ENCODE peak calls at places on chromosomes 1 and 21, in four cellular contexts. U is endothelial cell of umbilical vein, D is colonic mucosa, S is mesendoderm. A is an unnamed sample.

GRCh38 chr1:172117800-172118199 is 276.5 kb downstream of the DNM3 start:
- DNase-seq in U (no peak), D (no peak), S (no peak), A (no peak)

GRCh38 chr1:32240140-32240951 is 6.7 kb upstream of the FAM167B start:
- DNase-seq in U (peak), D (peak), S (peak), A (peak)

GRCh38 chr1:156602557-156602993 is 1.3 kb upstream of the GPATCH4 start:
- DNase-seq in U (no peak), D (peak), S (peak), A (peak)

GRCh38 chr1:186896211-186896610 is 67.5 kb downstream of the PLA2G4A start:
- DNase-seq in U (no peak), D (no peak), S (no peak), A (no peak)

GRCh38 chr1:205037539-205037938 is 5.5 kb upstream of the CNTN2 start:
- DNase-seq in U (no peak), D (no peak), S (no peak), A (no peak)

GRCh38 chr1:212712451-212713303 is 13.0 kb upstream of the BATF3 start:
- DNase-seq in U (peak), D (no peak), S (peak), A (peak)

GRCh38 chr1:233406994-233407631 is 79.6 kb downstream of the MAP3K21 start:
- DNase-seq in U (no peak), D (no peak), S (no peak), A (no peak)

GRCh38 chr1:46699670-46700069 is 19.2 kb downstream of the EFCAB14 start:
- DNase-seq in U (no peak), D (no peak), S (no peak), A (no peak)

GRCh38 chr1:201475915-201476669 is 7.1 kb upstream of the PHLDA3 start:
- DNase-seq in U (no peak), D (no peak), S (no peak), A (no peak)

GRCh38 chr1:97042551-97042950 is 321.0 kb downstream of the PTBP2 start:
- DNase-seq in U (no peak), D (no peak), S (no peak), A (no peak)

GRCh38 chr21:42626171-42626570 is 27.2 kb upstream of the PDE9A start:
- DNase-seq in U (no peak), D (no peak), S (no peak), A (no peak)

GRCh38 chr1:61237659-61238370 is 155.5 kb downstream of the NFIA start:
- DNase-seq in U (no peak), D (no peak), S (no peak), A (no peak)

GRCh38 chr1:80582980-80583379 is 1217.8 kb upstream of the ADGRL2 start:
- DNase-seq in U (no peak), D (no peak), S (no peak), A (no peak)

GRCh38 chr1:233299450-233299849 is 3.9 kb upstream of the PCNX2 start:
- DNase-seq in U (no peak), D (no peak), S (no peak), A (no peak)

GRCh38 chr1:240801445-240801844 is 189.5 kb upstream of the GREM2 start:
- DNase-seq in U (no peak), D (no peak), S (no peak), A (no peak)

GRCh38 chr1:149977345-149977744 is 33.2 kb downstream of the OTUD7B start:
- DNase-seq in U (no peak), D (no peak), S (no peak), A (no peak)

GRCh38 chr1:240562111-240562590 is 49.8 kb downstream of the GREM2 start:
- DNase-seq in U (no peak), D (no peak), S (peak), A (no peak)

GRCh38 chr21:34199121-34199910 is 125.9 kb downstream of the MRPS6 start:
- DNase-seq in U (no peak), D (no peak), S (peak), A (no peak)

GRCh38 chr1:9110669-9111356 is 18.1 kb downstream of the GPR157 start:
- DNase-seq in U (peak), D (peak), S (peak), A (peak)

GRCh38 chr1:230426246-230427101 is at the start of gene PGBD5:
- DNase-seq in U (peak), D (peak), S (peak), A (peak)

GRCh38 chr1:21294266-21295058 is 4.2 kb upstream of the ECE1 start:
- DNase-seq in U (no peak), D (peak), S (no peak), A (no peak)

GRCh38 chr1:156822680-156823079 is 6.0 kb upstream of the SH2D2A start:
- DNase-seq in U (no peak), D (no peak), S (no peak), A (no peak)

GRCh38 chr1:41758904-41759548 is 159.7 kb downstream of the HIVEP3 start:
- DNase-seq in U (peak), D (no peak), S (no peak), A (no peak)

GRCh38 chr1:209651148-209651547 is 1.1 kb downstream of the LAMB3 start:
- DNase-seq in U (peak), D (peak), S (peak), A (no peak)

GRCh38 chr1:67843335-67843734 is 10.1 kb upstream of the GNG12 start:
- DNase-seq in U (no peak), D (no peak), S (no peak), A (no peak)

GRCh38 chr1:50700226-50701020 is 259.6 kb downstream of the FAF1 start:
- DNase-seq in U (no peak), D (no peak), S (peak), A (peak)

GRCh38 chr1:47507921-47508894 is 70.4 kb downstream of the FOXD2 start:
- DNase-seq in U (no peak), D (peak), S (peak), A (peak)

GRCh38 chr1:219266524-219266923 is 92.8 kb downstream of the LYPLAL1 start:
- DNase-seq in U (no peak), D (no peak), S (no peak), A (no peak)

GRCh38 chr1:9439074-9439761 is 100.0 kb upstream of the SLC25A33 start:
- DNase-seq in U (peak), D (peak), S (no peak), A (no peak)

GRCh38 chr1:178412400-178412770 is 84.4 kb downstream of the CLEC20A start:
- DNase-seq in U (no peak), D (no peak), S (no peak), A (no peak)

DNA sequence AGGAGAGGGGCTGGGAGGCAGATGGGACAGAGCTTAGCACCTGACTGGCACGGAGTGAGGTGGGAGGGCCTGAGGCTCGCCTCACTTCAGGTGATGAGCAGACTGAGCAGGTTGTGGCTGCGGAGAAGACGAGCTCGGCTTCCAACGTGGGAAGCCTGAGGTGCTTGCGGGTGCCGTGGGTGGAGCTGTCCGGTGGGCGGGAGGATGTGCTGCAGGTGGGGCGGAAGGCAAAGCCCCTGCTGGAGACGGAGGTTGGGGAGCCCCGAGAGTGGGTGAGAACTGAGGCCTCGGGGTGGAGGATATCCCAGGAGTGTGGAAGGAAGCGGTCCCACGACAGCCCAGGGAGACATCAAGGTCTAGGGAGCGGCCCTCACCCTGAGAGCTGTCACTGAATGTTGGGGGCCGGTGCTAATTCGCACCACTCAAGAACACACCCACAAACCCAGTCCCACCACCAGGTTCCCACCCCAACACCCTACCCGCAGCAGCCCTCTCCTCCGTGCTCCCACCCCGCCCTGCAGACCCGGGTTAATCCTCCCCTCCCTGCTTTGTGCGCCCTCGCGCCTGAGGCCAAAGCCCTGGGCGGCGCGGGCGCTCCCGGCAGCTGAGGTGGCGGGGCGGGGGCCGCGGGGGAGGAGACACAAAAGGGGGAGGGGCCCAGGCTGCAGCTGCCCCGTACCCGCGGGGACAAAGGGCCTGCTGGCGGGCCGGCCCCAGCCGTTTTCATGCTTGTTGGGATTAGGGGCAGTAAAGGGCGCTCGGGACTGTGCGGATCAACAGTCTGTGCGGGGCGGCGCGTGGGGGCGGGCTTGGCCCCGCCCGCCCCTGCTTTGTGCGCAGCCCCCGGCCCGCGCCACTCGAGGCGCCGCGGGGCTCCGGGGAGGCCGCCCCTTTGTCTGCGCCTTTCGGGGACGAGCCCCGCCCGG is 11.2 kb downstream of the C1orf216 start:
- DNase-seq in U (no peak), D (peak), S (peak), A (peak)
- H3K9ac ChIP-seq in U (no peak), D (no peak), S (peak), A (no peak)

GRCh38 chr1:62423580-62424242 is 13.1 kb upstream of the USP1 start:
- DNase-seq in U (no peak), D (no peak), S (peak), A (no peak)
- H3K9ac ChIP-seq in U (no peak), D (no peak), S (no peak), A (no peak)

DNA sequence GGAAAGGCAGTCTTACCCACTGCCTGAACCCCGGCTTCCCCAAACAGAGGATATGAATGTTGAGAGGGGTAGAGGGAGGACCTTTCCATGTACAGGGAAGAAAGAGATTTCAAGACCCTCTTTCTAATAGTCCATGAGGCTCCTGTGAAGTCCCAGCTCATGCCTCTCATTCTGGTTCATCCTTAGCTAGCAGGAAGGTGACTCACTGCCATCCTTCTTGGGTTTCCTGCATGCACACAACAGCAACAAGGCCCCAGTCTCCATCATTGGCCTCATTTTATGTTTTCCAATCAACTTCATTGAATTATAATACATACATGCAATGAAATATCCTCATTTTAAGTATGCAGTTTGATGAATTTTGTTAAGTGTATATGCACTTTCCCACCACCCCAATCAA is 46.2 kb downstream of the SYT2 start:
- DNase-seq in U (peak), D (no peak), S (no peak), A (no peak)
- H3K9ac ChIP-seq in U (no peak), D (no peak), S (no peak), A (no peak)

GRCh38 chr1:16262067-16262466 is 25.1 kb upstream of the CPLANE2 start:
- DNase-seq in U (no peak), D (no peak), S (no peak), A (no peak)

GRCh38 chr1:16256478-16256877 is 19.5 kb upstream of the CPLANE2 start:
- DNase-seq in U (no peak), D (no peak), S (no peak), A (no peak)

GRCh38 chr1:16258591-16259135 is 21.7 kb upstream of the CPLANE2 start:
- DNase-seq in U (no peak), D (no peak), S (no peak), A (no peak)

GRCh38 chr1:16257968-16258367 is 21.0 kb upstream of the CPLANE2 start:
- DNase-seq in U (no peak), D (no peak), S (no peak), A (no peak)

DNA sequence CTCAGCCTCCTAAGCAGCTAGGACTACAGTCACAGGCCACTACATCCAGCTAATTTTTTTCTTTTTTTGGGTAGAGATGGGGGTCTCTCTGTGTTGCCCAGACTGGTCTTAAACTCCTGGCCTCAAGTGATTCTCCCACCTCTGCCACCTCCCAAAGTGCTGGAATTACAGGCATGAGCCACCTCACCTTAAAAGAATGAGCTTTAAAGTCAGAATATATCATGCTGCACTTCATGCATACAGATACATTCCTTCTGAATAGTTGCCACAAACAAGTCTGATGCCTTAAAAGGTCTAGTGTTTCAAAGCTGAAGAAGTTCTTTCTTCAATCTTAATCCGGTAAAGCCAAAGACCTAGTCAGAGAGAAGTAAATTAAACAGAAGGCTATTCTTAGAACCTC is 23.8 kb upstream of the CPLANE2 start:
- DNase-seq in U (no peak), D (no peak), S (peak), A (no peak)
- H3K9ac ChIP-seq in U (no peak), D (no peak), S (no peak), A (no peak)

DNA sequence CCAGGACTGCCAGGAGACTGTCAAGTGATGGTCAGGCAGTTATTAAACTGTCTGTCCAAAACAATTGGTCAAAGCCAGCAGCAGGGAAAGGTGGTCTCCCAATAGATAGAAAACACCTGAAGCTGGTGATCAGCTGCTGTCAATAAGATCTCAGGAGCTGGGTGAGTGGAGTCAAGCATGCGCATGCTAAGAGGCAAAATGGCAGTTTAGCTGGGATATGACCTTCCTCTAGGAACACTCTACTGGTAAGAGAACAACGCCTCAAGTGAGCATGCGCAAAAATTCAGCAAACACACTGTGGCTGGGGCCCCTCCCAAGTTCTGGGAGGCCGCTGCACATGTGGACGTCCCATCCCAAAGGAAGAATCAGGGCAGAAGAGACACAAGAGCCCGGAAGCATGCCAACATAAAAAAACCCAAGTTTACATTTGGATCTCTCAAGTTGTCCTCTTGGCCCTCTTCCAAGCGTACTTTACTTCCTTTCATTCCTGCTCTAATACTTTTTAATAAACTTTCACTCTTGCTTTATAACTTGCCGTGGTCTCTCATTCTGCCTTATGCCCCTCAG is 126.2 kb upstream of the F3 start:
- DNase-seq in U (no peak), D (no peak), S (no peak), A (no peak)
- H3K9ac ChIP-seq in U (no peak), D (no peak), S (no peak), A (no peak)

GRCh38 chr21:16304700-16305099 is 574.9 kb downstream of the USP25 start:
- DNase-seq in U (peak), D (no peak), S (no peak), A (no peak)
- H3K9ac ChIP-seq in U (peak), D (no peak), S (no peak), A (no peak)

GRCh38 chr1:1894354-1895049 is 3.6 kb upstream of the GNB1 start:
- DNase-seq in U (no peak), D (peak), S (no peak), A (peak)
- H3K9ac ChIP-seq in U (no peak), D (peak), S (peak), A (no peak)

GRCh38 chr1:54869173-54869851 is 17.7 kb downstream of the DHCR24 start:
- DNase-seq in U (no peak), D (no peak), S (no peak), A (no peak)

GRCh38 chr1:54867717-54868057 is 19.3 kb downstream of the DHCR24 start:
- DNase-seq in U (no peak), D (no peak), S (no peak), A (no peak)

GRCh38 chr1:54864460-54865208 is 22.4 kb downstream of the DHCR24 start:
- DNase-seq in U (no peak), D (no peak), S (no peak), A (no peak)

GRCh38 chr1:54865238-54866073 is 21.5 kb downstream of the DHCR24 start:
- DNase-seq in U (no peak), D (no peak), S (no peak), A (no peak)

GRCh38 chr1:54866801-54867716 is 19.9 kb downstream of the DHCR24 start:
- DNase-seq in U (no peak), D (no peak), S (no peak), A (no peak)
- H3K9ac ChIP-seq in U (no peak), D (no peak), S (no peak), A (no peak)

DNA sequence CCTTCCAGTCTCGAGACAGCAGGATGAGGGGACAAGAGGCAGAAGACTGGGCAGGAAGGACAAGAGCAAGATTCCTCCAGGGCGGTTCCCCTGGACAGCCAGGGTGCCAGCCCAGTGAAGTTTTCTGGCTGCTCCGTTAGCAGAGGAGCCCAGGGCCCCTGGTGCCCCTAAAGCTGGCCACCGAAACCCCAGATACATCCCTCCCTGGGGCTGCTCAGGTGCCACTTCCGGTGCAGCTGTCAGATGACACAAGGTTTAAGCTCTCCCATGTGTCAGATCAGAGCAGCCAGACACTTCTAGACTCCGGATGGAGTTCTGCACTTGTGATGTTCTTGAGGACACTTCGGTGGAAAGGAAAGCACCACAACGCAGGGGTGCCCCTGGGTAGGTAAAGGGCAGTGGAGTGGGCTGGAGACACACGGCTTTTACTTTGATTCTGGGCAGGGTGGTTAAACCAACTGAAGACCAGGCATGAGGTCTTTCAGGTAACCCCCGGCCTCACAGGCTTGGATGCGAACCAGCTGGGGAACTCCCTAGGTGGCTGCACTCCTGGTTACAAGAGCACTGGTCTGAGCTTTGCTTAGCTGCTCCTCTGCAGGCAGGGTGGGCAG is 85.7 kb downstream of the ITPKB start:
- DNase-seq in U (no peak), D (no peak), S (no peak), A (no peak)
- H3K9ac ChIP-seq in U (no peak), D (no peak), S (peak), A (no peak)

GRCh38 chr1:38958967-38959366 is 17.3 kb upstream of the RHBDL2 start:
- DNase-seq in U (no peak), D (no peak), S (peak), A (no peak)

GRCh38 chr1:38962560-38962959 is 20.9 kb upstream of the RHBDL2 start:
- DNase-seq in U (no peak), D (no peak), S (no peak), A (no peak)

GRCh38 chr1:38964140-38964548 is 22.5 kb upstream of the RHBDL2 start:
- DNase-seq in U (no peak), D (no peak), S (peak), A (no peak)

GRCh38 chr1:38962113-38962512 is 20.5 kb upstream of the RHBDL2 start:
- DNase-seq in U (no peak), D (no peak), S (no peak), A (no peak)
- H3K9ac ChIP-seq in U (no peak), D (no peak), S (no peak), A (no peak)